ENCODE peak calls at places on chromosomes 11 and 22, in five cellular contexts. O is HCT116, N is A549, D is endothelial cell of umbilical vein, A is H1. R is an unnamed sample.

GRCh38 chr11:61061081-61061826 is 41.0 kb upstream of the CD5 start:
- DNase-seq in O (peak; percentile 6), N (no peak), D (no peak), A (no peak), R (peak; percentile 83)

GRCh38 chr11:3891751-3892150 is 36.3 kb downstream of the STIM1 start:
- DNase-seq in O (no peak), N (no peak), D (no peak), A (no peak), R (no peak)

GRCh38 chr22:25760848-25761595 is 19.0 kb downstream of the MYO18B start:
- DNase-seq in O (no peak), N (no peak), D (no peak), A (no peak), R (no peak)

GRCh38 chr22:44407404-44408226 is 90.4 kb downstream of the RTL6 start:
- DNase-seq in O (no peak), N (no peak), D (no peak), A (no peak), R (no peak)

GRCh38 chr11:95419915-95420314 is 188.9 kb upstream of the SESN3 start:
- DNase-seq in O (no peak), N (no peak), D (peak; percentile 16), A (no peak), R (no peak)

GRCh38 chr11:10631761-10632160 is 61.8 kb downstream of the IRAG1 start:
- DNase-seq in O (no peak), N (no peak), D (no peak), A (peak; percentile 22), R (no peak)

GRCh38 chr11:132493786-132494185 is 1038.5 kb downstream of the OPCML start:
- DNase-seq in O (no peak), N (no peak), D (no peak), A (no peak), R (no peak)

GRCh38 chr11:71988050-71988449 is 10.7 kb upstream of the IL18BP start:
- DNase-seq in O (no peak), N (no peak), D (no peak), A (no peak), R (no peak)

GRCh38 chr11:72758304-72758689 is 6.1 kb upstream of the ARAP1 start:
- DNase-seq in O (no peak), N (no peak), D (no peak), A (no peak), R (peak; percentile 55)

GRCh38 chr11:62656801-62657429 is 3.8 kb upstream of the INTS5 start:
- DNase-seq in O (no peak), N (no peak), D (no peak), A (no peak), R (peak; percentile 43)

GRCh38 chr11:36186340-36186739 is 102.9 kb downstream of the COMMD9 start:
- DNase-seq in O (no peak), N (no peak), D (no peak), A (no peak), R (no peak)

GRCh38 chr11:11157201-11157600 is 195.8 kb downstream of the CSNK2A3 start:
- DNase-seq in O (peak; percentile 21), N (peak; percentile 41), D (peak; percentile 6), A (no peak), R (peak; percentile 49)

GRCh38 chr11:27012254-27012921 is 18.5 kb downstream of the FIBIN start:
- DNase-seq in O (no peak), N (no peak), D (peak; percentile 72), A (no peak), R (peak; percentile 31)

GRCh38 chr22:42418811-42419243 is 13.4 kb downstream of the NFAM1 start:
- DNase-seq in O (no peak), N (no peak), D (no peak), A (peak; percentile 43), R (peak; percentile 91)

GRCh38 chr11:44833869-44834452 is 107.2 kb downstream of the TSPAN18 start:
- DNase-seq in O (no peak), N (no peak), D (no peak), A (no peak), R (no peak)

GRCh38 chr22:26068571-26068970 is 100.7 kb upstream of the SEZ6L start:
- DNase-seq in O (no peak), N (no peak), D (no peak), A (no peak), R (no peak)

GRCh38 chr11:120877746-120878365 is 146.0 kb upstream of the TBCEL start:
- DNase-seq in O (no peak), N (no peak), D (no peak), A (no peak), R (no peak)

GRCh38 chr11:73197348-73197747 is 20.7 kb upstream of the P2RY2 start:
- DNase-seq in O (no peak), N (no peak), D (no peak), A (no peak), R (no peak)

GRCh38 chr11:14882196-14882595 is 9.8 kb downstream of the CYP2R1 start:
- DNase-seq in O (no peak), N (no peak), D (no peak), A (no peak), R (no peak)

GRCh38 chr22:46071451-46072029 is 78.8 kb upstream of the PPARA start:
- DNase-seq in O (peak; percentile 80), N (no peak), D (peak; percentile 92), A (peak; percentile 76), R (peak; percentile 85)

GRCh38 chr11:1920909-1921575 is 1.5 kb downstream of the TNNT3 start:
- DNase-seq in O (no peak), N (no peak), D (no peak), A (no peak), R (no peak)

GRCh38 chr11:103826856-103827255 is 209.6 kb upstream of the DDI1 start:
- DNase-seq in O (no peak), N (no peak), D (no peak), A (no peak), R (no peak)

GRCh38 chr22:48796295-48797015 is 1031.2 kb downstream of the BRD1 start:
- DNase-seq in O (no peak), N (no peak), D (no peak), A (peak; percentile 53), R (peak; percentile 22)

GRCh38 chr11:65444314-65445051 is 21.9 kb downstream of the NEAT1 start:
- DNase-seq in O (no peak), N (no peak), D (peak; percentile 42), A (no peak), R (no peak)

GRCh38 chr22:33811686-33812085 is 108.6 kb downstream of the LARGE1 start:
- DNase-seq in O (no peak), N (no peak), D (no peak), A (no peak), R (no peak)

GRCh38 chr11:45662665-45663485 is 2.5 kb downstream of the CHST1 start:
- DNase-seq in O (no peak), N (peak; percentile 63), D (peak; percentile 84), A (no peak), R (peak; percentile 48)

GRCh38 chr22:33180371-33180770 is 122.2 kb upstream of the SYN3 start:
- DNase-seq in O (no peak), N (no peak), D (no peak), A (no peak), R (no peak)

GRCh38 chr11:88318017-88318416 is 19.5 kb downstream of the CTSC start:
- DNase-seq in O (no peak), N (no peak), D (no peak), A (no peak), R (no peak)

GRCh38 chr11:82895437-82896091 is 4.7 kb downstream of the PRCP start:
- DNase-seq in O (no peak), N (no peak), D (no peak), A (no peak), R (peak; percentile 81)

GRCh38 chr11:117144477-117145392 is 648 bp downstream of the PAFAH1B2 start:
- DNase-seq in O (no peak), N (peak; percentile 38), D (peak; percentile 84), A (no peak), R (peak; percentile 93)
- TF ChIP-seq MAX in O (no peak), N (no peak), D (no peak), A (no peak), R (peak; percentile 54)

GRCh38 chr11:81497202-81497804 is 1236.4 kb downstream of the FAM181B start:
- DNase-seq in O (peak; percentile 0), N (peak; percentile 3), D (peak; percentile 7), A (no peak), R (peak; percentile 61)
- TF ChIP-seq MAX in O (no peak), N (no peak), D (no peak), A (no peak), R (no peak)

DNA sequence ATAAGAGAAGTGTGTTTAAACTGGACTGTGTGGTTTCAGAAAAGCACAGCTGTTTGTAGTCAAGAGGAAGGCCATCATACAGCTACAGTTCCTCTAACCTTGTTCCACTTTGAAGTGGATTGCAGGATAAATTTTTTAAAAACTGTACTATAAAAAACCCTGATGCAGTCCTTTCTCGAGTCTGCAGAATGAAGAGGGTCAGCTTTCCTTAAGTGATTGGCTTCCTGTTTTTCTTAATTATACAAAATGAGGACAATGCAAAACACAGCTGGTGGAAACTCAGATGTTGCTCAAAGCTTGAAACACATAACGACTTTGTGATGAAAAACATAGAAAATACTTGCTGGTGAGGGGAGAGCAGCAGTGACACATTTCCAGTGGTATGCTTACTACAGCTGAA is 1060.5 kb downstream of the DLG2 start:
- DNase-seq in O (no peak), N (no peak), D (no peak), A (no peak), R (no peak)
- TF ChIP-seq MAX in O (no peak), N (no peak), D (no peak), A (no peak), R (no peak)

DNA sequence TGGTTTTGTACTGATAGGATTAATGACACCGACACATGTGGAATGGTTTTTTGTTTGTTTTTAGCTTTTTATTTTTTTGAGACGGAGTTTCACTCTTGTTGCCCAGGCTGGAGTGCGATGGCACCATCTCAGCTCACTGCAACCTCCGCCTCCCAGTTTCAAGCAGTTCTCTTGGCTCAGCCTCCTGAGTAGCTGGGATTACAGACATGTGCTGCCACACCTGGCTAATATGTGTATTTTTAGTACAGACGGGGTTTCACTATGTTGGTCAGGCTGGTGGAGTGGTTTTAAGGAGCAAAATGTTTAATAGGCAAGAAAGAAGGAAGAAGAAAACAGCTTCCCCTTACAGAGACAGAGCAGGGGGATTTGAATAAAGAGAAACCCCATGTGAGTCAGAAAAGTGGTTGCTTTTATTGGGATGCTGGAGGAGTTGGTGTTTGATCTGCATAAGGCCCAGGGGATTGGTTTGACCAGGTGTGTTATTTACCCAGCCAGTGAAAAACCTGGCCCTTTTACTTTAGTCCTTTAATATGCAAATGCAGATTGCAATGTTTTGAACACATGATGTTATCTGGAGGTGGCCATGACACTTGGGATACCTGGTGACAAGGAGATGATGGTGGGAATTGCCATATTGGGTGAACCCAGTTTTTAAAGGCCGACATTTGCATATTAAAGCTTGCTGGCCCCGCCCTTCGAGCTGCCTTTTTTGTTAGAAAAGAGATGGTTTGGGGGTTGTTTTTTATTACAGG is 24.3 kb downstream of the SUSD2 start:
- DNase-seq in O (no peak), N (no peak), D (no peak), A (no peak), R (peak; percentile 81)
- TF ChIP-seq MAX in O (peak; percentile 35), N (no peak), D (no peak), A (no peak), R (no peak)

DNA sequence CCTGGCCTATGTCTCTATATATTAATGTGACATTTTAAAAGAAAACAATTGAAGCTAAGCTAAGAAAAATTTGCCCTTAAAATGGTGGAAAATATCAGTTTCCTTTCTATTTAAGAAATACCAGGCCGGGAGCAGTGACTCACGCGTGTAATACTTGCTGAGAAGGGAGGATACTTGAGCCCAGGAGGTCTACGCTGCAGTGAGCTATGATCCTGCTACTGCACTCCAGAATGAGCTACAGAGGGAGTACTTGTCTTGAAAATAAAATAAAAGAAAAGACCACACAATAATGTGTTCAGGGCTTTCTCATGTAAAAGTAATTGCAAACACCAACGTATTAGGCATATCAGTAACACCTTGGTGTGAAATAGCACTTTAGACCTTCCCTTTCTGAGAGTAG is 1.4 kb upstream of the PRSS23 start:
- DNase-seq in O (no peak), N (no peak), D (peak; percentile 41), A (no peak), R (no peak)
- TF ChIP-seq MAX in O (no peak), N (peak; percentile 18), D (no peak), A (no peak), R (no peak)

R was measured in NB4.